ENCODE peak calls at places on chromosomes 16 and 17, in eight cellular contexts. R, G, Y, X, J, C, F and N are unnamed samples.

GRCh38 chr17:6075050-6075449 is 4.9 kb downstream of the WSCD1 start:
- DNase-seq in R (no peak), G (no peak), Y (no peak), X (no peak), J (no peak), C (no peak), F (no peak), N (no peak)

GRCh38 chr16:11696266-11697012 is 28.2 kb downstream of the SNN start:
- DNase-seq in R (no peak), G (no peak), Y (no peak), X (no peak), J (no peak), C (no peak), F (no peak), N (no peak)

GRCh38 chr16:25553711-25554436 is 137.9 kb upstream of the HS3ST4 start:
- DNase-seq in R (no peak), G (no peak), Y (peak; percentile 92), X (peak; percentile 1), J (no peak), C (no peak), F (no peak), N (no peak)

GRCh38 chr17:16439867-16440351 is 24.5 kb downstream of the TRPV2 start:
- DNase-seq in R (no peak), G (no peak), Y (peak; percentile 48), X (no peak), J (peak; percentile 71), C (no peak), F (no peak), N (peak; percentile 57)

GRCh38 chr16:13997933-13998332 is 73.2 kb upstream of the MRTFB start:
- DNase-seq in R (no peak), G (no peak), Y (no peak), X (no peak), J (no peak), C (no peak), F (no peak), N (no peak)

GRCh38 chr17:76547183-76547641 is 7.4 kb downstream of the PRCD start:
- DNase-seq in R (no peak), G (peak; percentile 47), Y (peak; percentile 65), X (peak; percentile 88), J (peak; percentile 70), C (peak; percentile 92), F (peak; percentile 70), N (peak; percentile 57)

GRCh38 chr16:65226077-65226476 is 104.2 kb upstream of the CDH11 start:
- DNase-seq in R (no peak), G (no peak), Y (peak; percentile 19), X (no peak), J (no peak), C (peak; percentile 11), F (no peak), N (no peak)

GRCh38 chr16:85360323-85361277 is 248.3 kb upstream of the CIBAR2 start:
- DNase-seq in R (no peak), G (no peak), Y (peak; percentile 94), X (no peak), J (peak; percentile 51), C (no peak), F (no peak), N (peak; percentile 94)

GRCh38 chr16:87003414-87003755 is 313.8 kb downstream of the C16orf95 start:
- DNase-seq in R (no peak), G (no peak), Y (peak; percentile 48), X (no peak), J (no peak), C (no peak), F (no peak), N (no peak)

GRCh38 chr17:48814504-48814903 is 2.5 kb downstream of the TTLL6 start:
- DNase-seq in R (no peak), G (peak; percentile 35), Y (peak; percentile 58), X (peak; percentile 51), J (peak; percentile 46), C (peak; percentile 88), F (peak; percentile 61), N (peak; percentile 51)

GRCh38 chr16:546909-547770 is 13.1 kb upstream of the PRR35 start:
- DNase-seq in R (no peak), G (peak; percentile 68), Y (peak; percentile 61), X (peak; percentile 33), J (peak; percentile 63), C (peak; percentile 71), F (peak; percentile 84), N (peak; percentile 70)

GRCh38 chr16:50765246-50765645 is 23.4 kb downstream of the CYLD start:
- DNase-seq in R (no peak), G (no peak), Y (no peak), X (no peak), J (no peak), C (no peak), F (no peak), N (no peak)

GRCh38 chr17:61349350-61349749 is 50.3 kb upstream of the TBX2 start:
- DNase-seq in R (no peak), G (no peak), Y (no peak), X (no peak), J (no peak), C (no peak), F (no peak), N (no peak)
- TF ChIP-seq CTCF in R (no peak), G (peak; percentile 19), Y (no peak), X (peak; percentile 20), J (no peak), C (peak; percentile 56), F (no peak), N (no peak)

GRCh38 chr17:77609553-77610517 is 348.7 kb upstream of the TNRC6C start:
- DNase-seq in R (no peak), G (no peak), Y (no peak), X (peak; percentile 17), J (peak; percentile 81), C (no peak), F (no peak), N (no peak)

GRCh38 chr17:77608431-77608830 is 350.1 kb upstream of the TNRC6C start:
- DNase-seq in R (no peak), G (no peak), Y (no peak), X (no peak), J (no peak), C (no peak), F (no peak), N (no peak)

GRCh38 chr17:77610980-77611641 is 347.4 kb upstream of the TNRC6C start:
- DNase-seq in R (no peak), G (no peak), Y (no peak), X (peak; percentile 17), J (no peak), C (no peak), F (no peak), N (no peak)

GRCh38 chr17:77611791-77612466 is 346.6 kb upstream of the TNRC6C start:
- DNase-seq in R (no peak), G (no peak), Y (no peak), X (no peak), J (no peak), C (no peak), F (no peak), N (no peak)

DNA sequence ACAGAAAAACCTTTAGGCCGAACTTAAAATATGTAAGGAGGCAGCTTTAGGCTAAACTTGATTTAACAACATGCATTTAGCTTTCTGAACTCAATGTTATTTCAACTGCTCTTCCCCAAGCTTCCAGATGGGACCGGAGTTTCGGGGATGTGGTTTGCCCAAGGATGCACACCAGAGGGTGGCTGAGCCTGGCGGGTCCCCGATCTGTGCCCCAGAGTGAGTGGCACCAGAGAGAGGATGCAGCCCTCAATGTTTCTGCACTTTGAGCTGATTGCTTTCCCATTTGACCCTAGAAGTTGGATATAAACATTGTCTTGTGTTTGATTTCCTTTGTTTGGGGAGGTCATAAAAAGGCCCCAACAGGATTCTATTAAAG is 348.0 kb upstream of the TNRC6C start:
- DNase-seq in R (no peak), G (no peak), Y (no peak), X (no peak), J (no peak), C (no peak), F (no peak), N (no peak)
- H3K4me3 ChIP-seq in R (no peak overlapping the region), G (no peak overlapping the region), Y (no peak overlapping the region), X (no peak overlapping the region), J (peak overlapping the region; percentile 23), C (no peak overlapping the region), F (no peak overlapping the region), N (no peak overlapping the region)

DNA sequence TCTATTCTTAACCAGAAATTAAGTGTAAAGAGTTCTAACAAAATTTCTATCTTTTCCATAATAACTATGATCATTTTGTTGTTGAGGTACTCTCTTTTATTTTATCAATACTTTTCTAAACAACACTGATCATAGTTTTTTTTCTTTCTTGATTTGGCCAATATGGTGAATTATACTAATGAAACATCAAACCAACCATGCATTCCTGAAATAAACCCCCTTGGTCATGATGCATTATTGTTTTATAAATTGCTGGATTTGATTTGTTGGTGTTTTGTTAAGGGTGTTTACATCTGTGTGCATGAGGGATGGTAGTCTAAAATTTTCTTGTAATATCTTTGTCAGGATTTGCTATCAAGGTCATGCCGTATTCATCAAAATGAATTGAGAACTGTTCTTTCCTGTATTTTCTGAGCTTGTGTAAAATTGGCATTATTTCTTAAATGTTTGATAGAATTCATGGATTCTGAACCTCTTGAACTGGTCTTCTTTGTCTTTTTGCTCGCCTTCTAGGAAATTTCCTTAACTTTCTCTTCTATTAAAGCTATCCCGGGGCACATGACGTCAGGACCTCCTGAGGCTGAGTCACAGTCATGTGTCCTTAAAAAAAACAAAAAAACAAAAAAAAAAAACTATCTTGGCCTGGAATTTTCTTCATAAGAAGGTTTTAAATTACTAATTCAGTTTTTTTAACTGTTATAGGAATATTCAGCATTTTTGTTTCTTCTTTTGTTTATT is 3.9 kb upstream of the TRIM25 start:
- DNase-seq in R (no peak), G (no peak), Y (no peak), X (peak; percentile 41), J (no peak), C (no peak), F (no peak), N (no peak)
- TF ChIP-seq CTCF in R (no peak), G (no peak), Y (no peak), X (no peak), J (no peak), C (no peak), F (no peak), N (no peak)

GRCh38 chr16:9966569-9967157 is 215.6 kb downstream of the GRIN2A start:
- DNase-seq in R (peak; percentile 28), G (no peak), Y (peak; percentile 1), X (no peak), J (no peak), C (no peak), F (no peak), N (no peak)

GRCh38 chr16:9976641-9977040 is 205.6 kb downstream of the GRIN2A start:
- DNase-seq in R (no peak), G (no peak), Y (no peak), X (no peak), J (no peak), C (no peak), F (no peak), N (no peak)

GRCh38 chr16:9970796-9971195 is 211.4 kb downstream of the GRIN2A start:
- DNase-seq in R (no peak), G (no peak), Y (no peak), X (no peak), J (no peak), C (no peak), F (no peak), N (no peak)

GRCh38 chr16:9969580-9969979 is 212.6 kb downstream of the GRIN2A start:
- DNase-seq in R (no peak), G (no peak), Y (no peak), X (no peak), J (no peak), C (no peak), F (no peak), N (no peak)

DNA sequence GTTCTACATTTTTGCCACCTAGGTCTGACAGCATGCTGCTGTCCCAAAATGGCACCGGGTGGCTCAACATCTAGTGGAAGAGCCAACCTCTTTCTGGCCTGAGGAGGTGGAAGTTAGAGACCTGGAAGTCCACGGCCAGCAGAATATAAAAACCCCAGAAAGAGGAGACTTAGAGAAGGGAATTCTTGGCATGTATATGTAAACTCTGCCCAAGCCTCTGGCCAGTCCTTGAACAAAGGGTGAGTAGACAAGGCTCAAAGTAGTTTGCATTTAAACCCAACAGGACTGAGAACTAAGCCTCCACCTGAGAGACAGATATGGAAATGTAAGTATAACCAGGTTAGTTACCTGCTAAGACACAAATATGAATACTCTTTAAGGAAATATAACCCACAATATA is 210.3 kb downstream of the GRIN2A start:
- DNase-seq in R (no peak), G (no peak), Y (no peak), X (no peak), J (no peak), C (peak; percentile 54), F (no peak), N (no peak)
- H3K4me3 ChIP-seq in R (no peak overlapping the region), G (no peak overlapping the region), Y (no peak overlapping the region), X (no peak overlapping the region), J (no peak overlapping the region), C (no peak overlapping the region), F (no peak overlapping the region), N (no peak overlapping the region)